ENCODE peak calls at places on chromosomes 5 and 9, in five cellular contexts. E is GM04503; O is activated T-helper 9 cell treated with anti-CD3 and anti-CD28 coated beads, Interleukin-2, amount 50 U/mL, for 16 hours; Y is HFFc6; L is brain microvascular endothelial cell. C is an unnamed sample.

GRCh38 chr5:149999866-150000260 is 591 bp downstream of the TIGD6 start:
- DNase-seq in E (no peak), L (no peak), O (no peak), Y (no peak), C (no peak)

GRCh38 chr5:142108432-142109355 is at the start of gene NDFIP1:
- DNase-seq in O (peak; percentile 80), L (peak; percentile 54), E (no peak), Y (peak; percentile 62), C (peak; percentile 22)

GRCh38 chr9:33517373-33517772 is 6.7 kb upstream of the ANKRD18B start:
- DNase-seq in E (no peak), Y (peak; percentile 72), L (peak; percentile 43), O (no peak), C (peak; percentile 33)

GRCh38 chr5:139803978-139804377 is 8.4 kb downstream of the PSD2 start:
- DNase-seq in L (no peak), Y (no peak), E (no peak), O (no peak), C (no peak)

GRCh38 chr5:149561848-149562247 is 10.6 kb upstream of the CSNK1A1 start:
- DNase-seq in L (peak; percentile 89), O (no peak), Y (peak; percentile 96), E (peak; percentile 89), C (no peak)

GRCh38 chr5:79130781-79131180 is 19.2 kb downstream of the BHMT start:
- DNase-seq in L (no peak), E (no peak), O (no peak), Y (no peak), C (no peak)

GRCh38 chr5:14685757-14686156 is 21.2 kb downstream of the OTULIN start:
- DNase-seq in L (peak; percentile 70), E (no peak), Y (peak; percentile 72), O (peak; percentile 31), C (peak; percentile 3)

GRCh38 chr5:138601444-138601843 is 26.2 kb upstream of the HSPA9 start:
- DNase-seq in E (peak; percentile 22), L (peak; percentile 65), O (no peak), Y (peak; percentile 79), C (no peak)

GRCh38 chr5:35956429-35956828 is 18.0 kb upstream of the CAPSL start:
- DNase-seq in O (no peak), E (no peak), Y (peak; percentile 3), L (no peak), C (no peak)

GRCh38 chr9:37464426-37465248 is 613 bp downstream of the ZBTB5 start:
- DNase-seq in E (no peak), Y (peak; percentile 54), O (peak; percentile 53), L (peak; percentile 60), C (peak; percentile 81)

GRCh38 chr5:65663804-65664521 is 39.1 kb downstream of the SHLD3 start:
- DNase-seq in E (no peak), L (no peak), Y (peak; percentile 22), O (no peak), C (no peak)

GRCh38 chr9:34675048-34675714 is 12.7 kb upstream of the CCL27 start:
- DNase-seq in L (peak; percentile 72), E (no peak), O (peak; percentile 36), Y (peak; percentile 51), C (peak; percentile 21)

GRCh38 chr9:19946446-19947109 is 157.7 kb upstream of the SLC24A2 start:
- DNase-seq in Y (peak; percentile 24), E (no peak), O (no peak), L (no peak), C (no peak)

GRCh38 chr9:30160570-30160969 is 2223.9 kb upstream of the ACO1 start:
- DNase-seq in L (no peak), Y (no peak), E (no peak), O (no peak), C (no peak)

GRCh38 chr9:125095821-125096443 is 47.4 kb downstream of the SCAI start:
- DNase-seq in L (no peak), O (no peak), E (no peak), Y (no peak), C (no peak)

GRCh38 chr9:121498487-121499176 is 1.0 kb downstream of the GGTA1 start:
- DNase-seq in Y (peak; percentile 16), O (no peak), E (no peak), L (no peak), C (no peak)

GRCh38 chr9:127872492-127873222 is 4.8 kb downstream of the AK1 start:
- DNase-seq in L (no peak), Y (no peak), O (no peak), E (no peak), C (no peak)

GRCh38 chr9:5510360-5510931 is at the start of gene PDCD1LG2:
- DNase-seq in E (peak; percentile 53), O (peak; percentile 48), L (peak; percentile 56), Y (peak; percentile 63), C (no peak)

GRCh38 chr5:123367739-123368138 is 55.5 kb downstream of the CEP120 start:
- DNase-seq in E (no peak), Y (peak; percentile 15), L (no peak), O (no peak), C (no peak)

GRCh38 chr5:90201923-90202322 is 207.6 kb downstream of the CETN3 start:
- DNase-seq in E (no peak), Y (no peak), O (no peak), L (peak; percentile 95), C (peak; percentile 44)

GRCh38 chr9:407255-407654 is 192.6 kb downstream of the DOCK8 start:
- DNase-seq in O (no peak), L (no peak), E (no peak), Y (no peak), C (no peak)

GRCh38 chr9:99118782-99119466 is 14.0 kb downstream of the TGFBR1 start:
- DNase-seq in L (no peak), O (peak; percentile 25), E (no peak), Y (no peak), C (no peak)

GRCh38 chr9:135990468-135991429 is 29.6 kb upstream of the UBAC1 start:
- DNase-seq in O (peak; percentile 26), E (no peak), L (no peak), Y (no peak), C (peak; percentile 30)

GRCh38 chr5:171308453-171309275 is at the start of gene TLX3:
- DNase-seq in Y (no peak), E (no peak), L (no peak), O (no peak), C (peak; percentile 83)

GRCh38 chr9:80954521-80954920 is 734.8 kb downstream of the TLE1 start:
- DNase-seq in Y (no peak), O (no peak), E (no peak), L (peak; percentile 50), C (no peak)

GRCh38 chr5:161399996-161400562 is 146.4 kb downstream of the GABRB2 start:
- DNase-seq in L (no peak), O (no peak), Y (no peak), E (no peak), C (no peak)

GRCh38 chr5:61264273-61264661 is 67.8 kb upstream of the ZSWIM6 start:
- DNase-seq in E (no peak), L (no peak), O (no peak), Y (no peak), C (no peak)

GRCh38 chr5:140175367-140176027 is 509 bp downstream of the CYSTM1 start:
- DNase-seq in O (peak; percentile 51), E (no peak), Y (peak; percentile 50), L (peak; percentile 52), C (no peak)

GRCh38 chr5:43336159-43336558 is 22.9 kb upstream of the HMGCS1 start:
- DNase-seq in E (no peak), L (no peak), Y (no peak), O (no peak), C (no peak)

GRCh38 chr5:65151632-65152031 is 330.1 kb downstream of the ADAMTS6 start:
- DNase-seq in Y (no peak), L (no peak), O (no peak), E (peak; percentile 45), C (no peak)